ENCODE peak calls at places on chromosomes 2 and 18, in four cellular contexts. F is breast epithelium, H is heart right ventricle, I is neural crest cell. Z is an unnamed sample.

GRCh38 chr2:12326449-12327190 is 390.1 kb upstream of the TRIB2 start:
- DNase-seq in F (no peak), I (no peak), H (no peak), Z (no peak)

GRCh38 chr18:22930089-22930713 is 2.9 kb upstream of the RBBP8 start:
- DNase-seq in H (peak; percentile 76), F (peak; percentile 69), I (peak; percentile 72), Z (peak; percentile 78)

GRCh38 chr2:196983934-196984333 is 57.4 kb upstream of the PGAP1 start:
- DNase-seq in H (no peak), I (no peak), F (no peak), Z (no peak)

GRCh38 chr2:35104306-35104705 is 1251.3 kb upstream of the CRIM1 start:
- DNase-seq in H (no peak), F (no peak), I (no peak), Z (no peak)

GRCh38 chr2:70936165-70936978 is 672 bp downstream of the ATP6V1B1 start:
- DNase-seq in H (no peak), F (no peak), I (no peak), Z (no peak)

GRCh38 chr2:52532956-52533355 is 1234.6 kb upstream of the CHAC2 start:
- DNase-seq in H (no peak), I (no peak), F (no peak), Z (no peak)

GRCh38 chr2:145413261-145413660 is 893.3 kb upstream of the ZEB2 start:
- DNase-seq in I (no peak), H (no peak), F (no peak), Z (no peak)

GRCh38 chr2:233247744-233248143 is 3.7 kb upstream of the ATG16L1 start:
- DNase-seq in F (no peak), I (no peak), H (no peak), Z (no peak)

GRCh38 chr2:126779286-126779605 is 119.4 kb upstream of the TEX51 start:
- DNase-seq in I (no peak), H (no peak), F (peak; percentile 20), Z (no peak)

GRCh38 chr2:219467736-219468075 is 31.0 kb upstream of the GMPPA start:
- DNase-seq in H (no peak), F (no peak), I (no peak), Z (no peak)

DNA sequence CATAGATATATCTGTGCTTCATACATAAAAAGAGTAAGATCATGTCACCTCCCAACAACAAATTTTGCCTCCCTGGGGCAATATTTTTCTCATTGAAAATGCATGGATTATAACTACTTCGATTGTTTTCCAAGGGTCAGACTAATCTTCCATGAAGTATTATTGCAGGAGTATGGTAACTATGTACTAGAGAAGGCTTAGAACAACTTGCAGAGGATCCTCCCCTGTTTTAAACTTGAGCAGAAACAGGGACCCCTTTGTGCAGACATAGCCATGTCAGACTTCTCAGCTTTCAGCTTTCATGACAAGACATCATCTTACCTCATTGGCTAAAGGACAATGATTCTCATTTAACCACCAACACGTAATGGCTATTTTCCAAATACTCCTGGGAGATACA is 13.2 kb upstream of the RAB27B start:
- DNase-seq in H (no peak), I (no peak), F (no peak), Z (no peak)
- TF ChIP-seq CTCF in H (no peak), I (no peak), F (no peak), Z (no peak)

GRCh38 chr18:70069965-70070364 is 122.3 kb upstream of the CD226 start:
- DNase-seq in H (no peak), F (no peak), I (no peak), Z (no peak)

GRCh38 chr18:70074091-70074490 is 126.4 kb upstream of the CD226 start:
- DNase-seq in H (no peak), I (no peak), F (no peak), Z (no peak)

GRCh38 chr18:70073442-70073841 is 125.8 kb upstream of the CD226 start:
- DNase-seq in H (no peak), F (no peak), I (no peak), Z (no peak)

GRCh38 chr18:70075906-70076305 is 128.2 kb upstream of the CD226 start:
- DNase-seq in H (no peak), F (no peak), I (no peak), Z (no peak)

GRCh38 chr18:70072678-70073077 is 125.0 kb upstream of the CD226 start:
- DNase-seq in I (no peak), F (no peak), H (no peak), Z (no peak)
- TF ChIP-seq CTCF in I (no peak), F (no peak), H (peak; percentile 57), Z (no peak)

DNA sequence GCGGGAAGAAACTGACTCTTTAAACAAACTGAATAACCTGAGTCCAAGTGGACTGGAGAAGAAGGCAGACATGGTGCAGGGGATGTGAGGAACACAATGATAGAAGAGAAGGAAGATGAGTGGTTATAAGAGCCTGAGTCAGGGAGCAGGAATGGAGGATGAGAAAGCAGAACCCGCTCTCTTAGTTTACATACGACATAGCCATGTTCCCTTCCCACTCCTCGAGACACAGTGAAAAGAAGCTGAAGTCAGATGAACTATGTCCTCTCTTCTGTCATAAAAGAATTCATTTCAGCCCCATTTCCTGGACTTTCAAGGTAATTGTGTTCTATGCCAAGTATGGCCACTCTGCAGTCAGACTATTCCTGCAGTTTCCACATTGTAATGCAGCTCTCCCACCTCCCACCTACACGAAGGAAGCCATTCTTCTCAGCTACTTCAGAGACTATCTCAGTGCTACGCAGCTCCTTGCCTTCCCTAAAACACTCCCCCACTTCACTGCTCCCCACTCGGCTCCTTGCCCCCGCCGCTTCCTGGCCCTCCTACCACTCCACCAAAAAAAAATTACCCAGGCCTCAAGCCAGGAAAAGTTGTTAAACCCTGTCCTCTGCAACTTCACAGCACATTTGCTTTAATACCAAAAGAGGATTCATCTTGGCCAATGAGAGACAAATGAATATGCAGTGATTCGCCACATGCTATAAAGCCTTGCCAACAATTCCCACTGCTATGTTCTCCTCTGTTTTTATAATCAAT is 323.4 kb upstream of the EPHA4 start:
- DNase-seq in I (no peak), H (no peak), F (no peak), Z (no peak)
- TF ChIP-seq CTCF in I (no peak), H (no peak), F (no peak), Z (no peak)

DNA sequence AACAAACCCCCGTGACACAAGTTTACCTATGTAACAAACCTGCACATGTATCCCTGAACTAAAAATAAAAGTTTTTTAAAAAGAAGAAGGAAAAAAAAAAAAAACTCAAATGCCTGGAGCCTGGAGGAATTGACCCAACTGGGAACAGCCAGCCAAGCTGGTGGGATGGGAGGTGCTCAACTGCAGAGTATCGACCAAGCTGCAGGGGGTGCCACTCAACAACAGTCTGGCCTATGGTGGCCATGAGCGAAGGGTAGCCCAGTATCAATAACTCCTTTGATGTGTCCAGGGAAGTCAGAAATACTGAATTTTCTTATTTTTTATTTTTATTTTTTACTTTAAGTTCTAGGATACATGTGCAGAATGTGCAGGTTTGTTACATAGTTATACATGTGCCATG is 310.3 kb upstream of the DLGAP1 start:
- DNase-seq in F (no peak), I (no peak), H (no peak), Z (no peak)
- TF ChIP-seq CTCF in F (no peak), I (no peak), H (no peak), Z (no peak)

DNA sequence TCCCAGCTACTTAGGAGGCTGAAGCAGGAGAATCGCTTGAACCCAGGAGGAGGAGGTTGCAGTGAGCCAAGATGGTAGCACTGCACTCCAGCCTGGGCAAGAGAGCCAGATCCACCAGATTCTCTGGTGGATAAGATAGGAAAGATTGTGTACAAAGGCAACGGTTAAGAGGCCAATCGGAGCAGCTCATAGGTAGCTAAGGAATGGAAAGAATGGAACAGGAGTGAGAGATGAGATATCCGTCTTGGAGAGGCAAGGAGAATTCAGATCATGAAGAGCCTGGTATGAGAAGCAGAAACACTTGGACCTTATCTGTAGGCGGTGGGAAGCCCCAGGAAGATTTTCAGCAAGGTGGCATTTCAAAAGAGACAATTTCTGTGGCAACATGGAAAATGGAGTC is 27.1 kb downstream of the TTR start:
- DNase-seq in H (no peak), F (no peak), I (no peak), Z (no peak)
- TF ChIP-seq CTCF in H (no peak), F (no peak), I (no peak), Z (no peak)

Z was measured in omental fat pad.